ENCODE peak calls at places on chromosomes 4 and X, in six cellular contexts. O, N, Z, S, D and C are unnamed samples.

GRCh38 chr4:155039162-155039561 is 169.3 kb upstream of the NPY2R start:
- DNase-seq in N (no peak), O (no peak), Z (no peak), D (no peak), S (no peak), C (no peak)

GRCh38 chr4:82063017-82063416 is 310.8 kb downstream of the HNRNPD start:
- DNase-seq in N (no peak), D (no peak), O (no peak), Z (no peak), S (no peak), C (no peak)

GRCh38 chr4:83114576-83114975 is at the start of gene PLAC8:
- DNase-seq in S (no peak), N (no peak), O (no peak), D (no peak), Z (no peak), C (peak; percentile 48)

GRCh38 chr4:95798003-95798402 is 41.9 kb upstream of the PDHA2 start:
- DNase-seq in D (no peak), O (no peak), N (no peak), Z (no peak), S (no peak), C (no peak)

GRCh38 chrX:6614516-6614915 is 79.6 kb upstream of the VCX3A start:
- DNase-seq in Z (no peak), D (no peak), O (no peak), N (no peak), S (no peak), C (no peak)

GRCh38 chr4:53932784-53933183 is 131.6 kb downstream of the CHIC2 start:
- DNase-seq in D (no peak), S (no peak), Z (no peak), N (peak; percentile 98), O (no peak), C (no peak)

GRCh38 chr4:15186149-15186548 is 183.9 kb downstream of the CPEB2 start:
- DNase-seq in D (no peak), O (no peak), S (no peak), N (peak; percentile 80), Z (no peak), C (no peak)

GRCh38 chrX:46125139-46125538 is 420.1 kb downstream of the ZNF674 start:
- DNase-seq in D (no peak), Z (no peak), S (no peak), O (no peak), N (peak; percentile 3), C (no peak)

GRCh38 chr4:185127021-185127925 is 15.8 kb upstream of the SLC25A4 start:
- DNase-seq in D (peak; percentile 52), Z (no peak), N (peak; percentile 23), O (no peak), S (peak; percentile 17), C (peak; percentile 52)

GRCh38 chrX:16633754-16634153 is 16.2 kb upstream of the S100G start:
- DNase-seq in S (no peak), Z (no peak), N (peak; percentile 45), O (no peak), D (no peak), C (no peak)

GRCh38 chrX:26192204-26192603 is at the start of gene MAGEB6:
- DNase-seq in N (no peak), Z (no peak), O (no peak), S (no peak), D (no peak), C (no peak)

GRCh38 chrX:140091276-140091886 is 126.1 kb upstream of the CXorf66 start:
- DNase-seq in O (peak; percentile 51), N (no peak), S (peak; percentile 3), Z (peak; percentile 48), D (peak; percentile 45), C (peak; percentile 40)

GRCh38 chrX:77640702-77641101 is 145.3 kb downstream of the ATRX start:
- DNase-seq in D (no peak), N (no peak), O (no peak), Z (no peak), S (no peak), C (peak; percentile 7)

GRCh38 chr4:162163892-162164759 is at the start of gene FSTL5:
- DNase-seq in D (peak; percentile 84), N (peak; percentile 25), O (peak; percentile 54), S (no peak), Z (peak; percentile 86), C (peak; percentile 14)

GRCh38 chr4:78032929-78033328 is 24.2 kb upstream of the FRAS1 start:
- DNase-seq in D (no peak), Z (no peak), O (no peak), N (no peak), S (no peak), C (no peak)

GRCh38 chr4:56995525-56995924 is 16.8 kb downstream of the POLR2B start:
- DNase-seq in N (peak; percentile 99), S (peak; percentile 63), O (peak; percentile 66), D (peak; percentile 72), Z (no peak), C (no peak)

GRCh38 chrX:37998586-37999267 is 7.6 kb upstream of the SYTL5 start:
- DNase-seq in S (no peak), O (no peak), N (no peak), Z (no peak), D (no peak), C (no peak)

GRCh38 chr4:177802149-177802548 is 359.9 kb upstream of the AGA start:
- DNase-seq in S (no peak), N (no peak), O (no peak), Z (no peak), D (no peak), C (no peak)

GRCh38 chr4:61511716-61512488 is 311.8 kb downstream of the ADGRL3 start:
- DNase-seq in Z (no peak), D (no peak), N (peak; percentile 79), S (no peak), O (no peak), C (no peak)

GRCh38 chr4:174505012-174505411 is 17.3 kb downstream of the HPGD start:
- DNase-seq in Z (no peak), S (no peak), O (no peak), N (no peak), D (no peak), C (no peak)

GRCh38 chr4:38821739-38822138 is 17.1 kb upstream of the TLR1 start:
- DNase-seq in N (no peak), O (no peak), D (no peak), Z (no peak), S (no peak), C (no peak)

GRCh38 chrX:129626026-129626425 is 28.7 kb downstream of the APLN start:
- DNase-seq in O (no peak), N (no peak), D (no peak), Z (no peak), S (no peak), C (no peak)

GRCh38 chrX:153598541-153599191 is at the start of gene CCNQ:
- DNase-seq in S (no peak), Z (no peak), D (no peak), O (peak; percentile 67), N (peak; percentile 24), C (peak; percentile 35)

GRCh38 chrX:129959493-129959832 is 23.0 kb upstream of the BCORL1 start:
- DNase-seq in O (no peak), S (no peak), D (no peak), N (peak; percentile 16), Z (no peak), C (no peak)

GRCh38 chr4:15295421-15296162 is 132.2 kb upstream of the C1QTNF7 start:
- DNase-seq in D (no peak), Z (no peak), N (peak; percentile 4), O (no peak), S (no peak), C (no peak)

DNA sequence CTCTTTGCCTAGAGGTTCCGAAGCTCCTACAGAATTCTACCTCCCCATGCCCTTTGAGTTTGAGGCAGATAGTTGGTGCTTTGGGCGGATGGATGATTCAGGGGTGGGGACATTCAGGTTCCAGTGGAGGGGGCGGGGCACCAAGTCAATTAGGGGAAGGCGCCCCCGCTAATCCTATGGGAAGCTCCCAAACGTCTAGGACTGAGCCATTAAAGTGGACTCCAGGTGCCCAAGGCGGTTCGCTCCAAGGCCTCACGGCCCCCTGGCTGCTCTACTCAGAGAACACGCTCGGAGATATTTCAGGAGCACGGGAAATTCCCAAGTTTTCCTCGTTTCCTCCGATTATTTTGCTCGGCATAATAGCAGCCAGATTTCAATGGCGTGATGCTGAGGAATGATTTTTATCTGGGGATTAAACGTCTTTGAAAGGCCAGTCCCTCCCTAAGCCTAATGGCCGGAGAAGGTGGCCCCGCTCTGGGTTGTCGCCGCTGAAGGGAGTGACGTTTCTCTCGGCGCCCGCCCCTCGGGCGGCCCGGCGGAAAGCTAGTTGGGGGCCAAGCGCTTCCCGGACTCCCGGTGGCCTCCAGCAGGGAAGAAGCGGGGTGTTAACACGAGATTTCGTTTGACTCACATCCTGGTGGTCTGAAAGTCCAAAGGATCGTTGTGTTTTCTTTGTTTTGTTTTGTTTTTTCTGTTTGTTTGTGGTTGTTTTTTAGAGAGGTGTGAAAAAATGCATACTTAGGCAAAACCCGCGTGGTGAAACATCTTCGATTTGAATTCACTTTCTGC is 1.5 kb downstream of the MSX1 start:
- DNase-seq in S (no peak), D (no peak), O (no peak), N (peak; percentile 14), Z (no peak), C (peak; percentile 61)
- TF ChIP-seq CTCF in S (no peak), D (no peak), O (peak; percentile 4), N (no peak), Z (no peak), C (no peak)

DNA sequence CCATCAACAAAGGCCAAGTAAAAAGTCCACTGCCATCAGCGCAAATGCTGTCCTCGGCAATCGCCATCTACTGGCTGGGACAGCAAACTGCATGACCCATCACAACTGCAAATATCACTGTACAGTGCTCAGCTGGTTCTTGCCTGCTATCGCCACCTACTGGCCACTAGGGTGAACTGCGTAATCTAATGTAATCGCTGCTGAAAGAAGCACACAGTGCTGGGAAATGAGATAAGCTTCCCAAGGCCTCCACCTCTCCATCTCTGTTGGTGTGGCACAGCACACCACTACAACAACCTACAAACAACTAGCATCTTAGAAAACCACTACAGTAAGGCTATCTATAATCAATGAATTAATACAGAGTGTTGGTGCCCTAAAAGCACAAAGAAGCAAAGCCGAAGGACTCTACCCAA is 298.3 kb downstream of the TEX13A start:
- DNase-seq in D (peak; percentile 44), Z (peak; percentile 60), N (peak; percentile 69), S (peak; percentile 39), O (peak; percentile 55), C (peak; percentile 51)
- TF ChIP-seq CTCF in D (peak; percentile 74), Z (peak; percentile 87), N (peak; percentile 87), S (peak; percentile 74), O (peak; percentile 75), C (peak; percentile 94)

GRCh38 chrX:3788494-3789233 is 75.2 kb upstream of the PRKX start:
- DNase-seq in S (no peak), Z (no peak), N (no peak), O (no peak), D (no peak), C (no peak)
- TF ChIP-seq CTCF in S (no peak), Z (peak; percentile 56), N (no peak), O (no peak), D (no peak), C (no peak)

DNA sequence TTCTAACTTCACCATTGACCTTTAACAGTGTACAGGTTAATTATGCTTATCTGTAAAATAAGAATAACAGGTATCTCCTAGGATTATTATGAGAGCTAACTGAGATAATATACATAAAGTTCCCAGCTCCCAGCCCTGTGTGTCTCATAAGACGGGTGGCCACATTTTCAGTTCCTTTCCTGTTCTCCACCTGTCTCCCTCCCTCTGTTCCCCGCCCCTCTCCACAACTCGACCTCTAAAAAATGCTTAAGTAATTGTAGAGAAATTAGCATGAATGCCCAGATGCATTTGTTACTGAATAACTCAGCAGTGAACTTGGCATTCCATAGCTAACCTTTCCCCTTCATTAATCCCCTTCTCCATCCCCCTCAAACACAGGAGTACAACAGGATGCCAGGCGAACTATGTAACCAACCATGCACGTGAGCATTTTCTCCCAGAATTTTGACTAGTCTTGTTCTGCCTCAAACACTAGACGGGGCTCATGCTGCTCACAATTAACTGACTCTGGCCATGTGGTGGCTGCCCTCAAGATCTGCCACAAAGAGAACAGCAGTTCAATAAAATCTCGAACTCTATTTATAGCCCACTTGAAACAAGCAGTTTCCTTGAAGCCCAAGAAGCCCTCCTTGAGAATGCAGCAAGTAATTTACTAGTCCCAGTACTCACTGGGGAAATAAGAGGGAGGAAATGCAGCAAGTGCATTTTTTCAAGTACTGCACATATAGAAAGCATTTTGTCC is 351.2 kb downstream of the ARHGAP24 start:
- DNase-seq in O (no peak), S (no peak), Z (peak; percentile 5), D (no peak), N (peak; percentile 67), C (no peak)
- TF ChIP-seq CTCF in O (no peak), S (no peak), Z (no peak), D (no peak), N (peak; percentile 2), C (no peak)